ENCODE peak calls at places on chromosomes 2 and 18, in five cellular contexts. A is HepG2, J is body of pancreas, K is A549, T is upper lobe of left lung. W is an unnamed sample.

GRCh38 chr18:31634331-31634713 is 42.6 kb downstream of the TTR start:
- ATAC-seq in J (no peak), T (no peak), A (no peak), K (no peak), W (no peak)

GRCh38 chr2:197241590-197241989 is 69.0 kb downstream of the ANKRD44 start:
- ATAC-seq in J (no peak), T (no peak), K (no peak), A (no peak), W (no peak)

GRCh38 chr18:35549515-35549914 is 32.0 kb upstream of the GALNT1 start:
- ATAC-seq in J (no peak), K (no peak), T (no peak), A (no peak), W (no peak)

GRCh38 chr18:23650963-23651927 is 11.5 kb downstream of the ANKRD29 start:
- ATAC-seq in J (peak; percentile 85), T (peak; percentile 57), A (peak; percentile 42), K (peak; percentile 96), W (no peak)

GRCh38 chr2:219475697-219476604 is 22.7 kb upstream of the GMPPA start:
- ATAC-seq in J (peak; percentile 84), K (peak; percentile 81), A (peak; percentile 84), T (peak; percentile 75), W (peak; percentile 70)

GRCh38 chr18:46761054-46761769 is 4.4 kb upstream of the ST8SIA5 start:
- ATAC-seq in A (no peak), J (no peak), T (no peak), K (no peak), W (no peak)

GRCh38 chr18:31791817-31792579 is 31.3 kb upstream of the SLC25A52 start:
- ATAC-seq in J (no peak), K (no peak), A (peak; percentile 73), T (peak; percentile 73), W (no peak)

GRCh38 chr2:235914756-235915155 is 253.4 kb downstream of the GBX2 start:
- ATAC-seq in K (no peak), A (no peak), T (no peak), J (no peak), W (no peak)

GRCh38 chr2:165618806-165619205 is 149.3 kb downstream of the CSRNP3 start:
- ATAC-seq in K (no peak), T (no peak), A (no peak), J (no peak), W (no peak)

GRCh38 chr2:172833898-172834297 is 98.3 kb downstream of the RAPGEF4 start:
- ATAC-seq in J (no peak), K (no peak), A (no peak), T (no peak), W (no peak)

GRCh38 chr18:21910906-21911305 is 170.3 kb downstream of the MIB1 start:
- ATAC-seq in T (no peak), A (no peak), J (no peak), K (no peak), W (no peak)

GRCh38 chr2:109562421-109562820 is 51.3 kb downstream of the SEPTIN10 start:
- ATAC-seq in A (no peak), T (no peak), K (peak; percentile 87), J (no peak), W (no peak)

GRCh38 chr2:189933911-189934399 is 128.6 kb downstream of the MSTN start:
- ATAC-seq in J (no peak), K (peak; percentile 98), A (no peak), T (peak; percentile 49), W (no peak)

GRCh38 chr2:120516323-120517314 is 170.7 kb downstream of the INHBB start:
- ATAC-seq in J (no peak), A (peak; percentile 67), K (no peak), T (no peak), W (no peak)

GRCh38 chr2:13745324-13745723 is 887.2 kb upstream of the LRATD1 start:
- ATAC-seq in J (peak; percentile 68), K (no peak), T (no peak), A (peak; percentile 53), W (no peak)

GRCh38 chr2:190864375-190864774 is 16.2 kb upstream of the GLS start:
- ATAC-seq in A (no peak), T (peak; percentile 12), K (no peak), J (peak; percentile 13), W (no peak)

GRCh38 chr2:46146866-46147502 is 150.2 kb upstream of the EPAS1 start:
- ATAC-seq in T (no peak), J (no peak), A (no peak), K (no peak), W (no peak)

GRCh38 chr18:22432672-22433137 is 15.0 kb upstream of the CTAGE1 start:
- ATAC-seq in T (peak; percentile 88), K (peak; percentile 85), A (no peak), J (peak; percentile 96), W (peak; percentile 89)

GRCh38 chr2:2112416-2113131 is 218.5 kb downstream of the MYT1L start:
- ATAC-seq in K (peak; percentile 20), A (peak; percentile 41), J (no peak), T (no peak), W (no peak)

GRCh38 chr2:98027955-98028593 is 32.3 kb upstream of the TMEM131 start:
- ATAC-seq in A (no peak), T (no peak), K (no peak), J (no peak), W (no peak)

GRCh38 chr2:202375006-202375610 is 1.0 kb upstream of the BMPR2 start:
- ATAC-seq in J (peak; percentile 8), A (peak; percentile 11), K (peak; percentile 25), T (peak; percentile 55), W (peak; percentile 14)

GRCh38 chr2:202377308-202377736 is 1.2 kb downstream of the BMPR2 start:
- ATAC-seq in J (no peak), T (peak; percentile 45), A (peak; percentile 69), K (peak; percentile 36), W (no peak)

GRCh38 chr2:202376460-202377307 is 557 bp downstream of the BMPR2 start:
- ATAC-seq in J (peak; percentile 16), K (peak; percentile 47), T (peak; percentile 39), A (peak; percentile 27), W (no peak)

GRCh38 chr2:202378001-202378400 is 1.9 kb downstream of the BMPR2 start:
- ATAC-seq in K (no peak), T (no peak), A (no peak), J (no peak), W (no peak)

GRCh38 chr2:202375611-202376408 is at the start of gene BMPR2:
- ATAC-seq in K (peak; percentile 82), A (peak; percentile 84), J (peak; percentile 92), T (peak; percentile 92), W (peak; percentile 93)
- TF ChIP-seq POLR2A in K (peak; percentile 86), A (peak; percentile 98), J (peak; percentile 86), T (peak; percentile 93), W (peak; percentile 91)

GRCh38 chr2:223221120-223221859 is 169.3 kb downstream of the KCNE4 start:
- ATAC-seq in T (no peak), K (no peak), A (no peak), J (peak; percentile 83), W (no peak)
- TF ChIP-seq POLR2A in T (no peak), K (no peak), A (no peak), J (peak; percentile 87), W (no peak)

GRCh38 chr2:239157269-239157668 is 243.6 kb downstream of the HDAC4 start:
- ATAC-seq in K (no peak), T (no peak), J (no peak), A (no peak), W (no peak)

GRCh38 chr2:239160226-239161143 is 240.3 kb downstream of the HDAC4 start:
- ATAC-seq in A (no peak), K (no peak), T (no peak), J (no peak), W (no peak)

GRCh38 chr2:239158641-239159475 is 242.0 kb downstream of the HDAC4 start:
- ATAC-seq in A (peak; percentile 10), J (no peak), K (no peak), T (no peak), W (no peak)

GRCh38 chr2:239157766-239158165 is 243.1 kb downstream of the HDAC4 start:
- ATAC-seq in A (no peak), J (peak; percentile 62), T (peak; percentile 39), K (peak; percentile 57), W (no peak)

DNA sequence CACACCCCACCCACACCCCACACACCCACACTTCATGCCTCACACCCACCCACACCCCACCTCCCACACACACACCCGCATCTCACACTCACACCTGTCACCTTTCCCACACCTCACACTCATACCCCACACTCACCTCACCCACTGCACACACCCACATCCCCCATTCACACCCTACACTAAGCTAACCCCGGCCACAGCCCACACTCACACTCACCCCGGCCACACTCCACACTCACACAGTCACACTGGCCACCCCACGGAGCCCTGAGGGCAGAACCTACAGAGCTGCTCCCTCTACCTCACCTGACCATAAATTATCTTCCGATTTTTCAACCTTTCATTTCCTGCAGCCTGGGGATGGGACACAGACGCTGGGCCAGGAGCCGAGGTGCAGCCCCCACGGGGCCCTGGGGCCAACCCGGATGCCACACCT is 241.3 kb downstream of the HDAC4 start:
- ATAC-seq in T (no peak), A (no peak), K (no peak), J (no peak), W (no peak)
- TF ChIP-seq POLR2A in T (no peak), A (no peak), K (no peak), J (no peak), W (no peak)

DNA sequence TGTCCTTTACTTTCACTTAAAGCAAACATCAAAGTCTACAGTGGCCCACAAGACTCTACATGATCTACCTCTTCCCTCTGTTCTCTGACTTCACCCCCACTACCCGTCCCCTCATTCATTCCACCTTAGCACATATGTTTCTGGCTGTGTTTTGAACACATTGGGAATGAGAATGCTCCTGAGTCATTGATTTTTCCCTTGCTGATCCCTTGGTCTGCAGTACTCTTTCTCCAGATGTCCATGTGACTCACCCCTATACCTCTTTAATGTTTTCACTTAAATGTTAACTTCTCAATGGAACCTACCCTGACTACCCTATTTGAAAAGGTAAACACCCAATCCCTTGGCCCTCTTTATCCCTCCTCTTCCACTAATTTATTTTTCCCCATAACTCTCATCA is 30.7 kb upstream of the FRZB start:
- ATAC-seq in T (no peak), K (no peak), J (no peak), A (no peak), W (no peak)
- TF ChIP-seq POLR2A in T (no peak), K (no peak), J (no peak), A (no peak), W (no peak)

DNA sequence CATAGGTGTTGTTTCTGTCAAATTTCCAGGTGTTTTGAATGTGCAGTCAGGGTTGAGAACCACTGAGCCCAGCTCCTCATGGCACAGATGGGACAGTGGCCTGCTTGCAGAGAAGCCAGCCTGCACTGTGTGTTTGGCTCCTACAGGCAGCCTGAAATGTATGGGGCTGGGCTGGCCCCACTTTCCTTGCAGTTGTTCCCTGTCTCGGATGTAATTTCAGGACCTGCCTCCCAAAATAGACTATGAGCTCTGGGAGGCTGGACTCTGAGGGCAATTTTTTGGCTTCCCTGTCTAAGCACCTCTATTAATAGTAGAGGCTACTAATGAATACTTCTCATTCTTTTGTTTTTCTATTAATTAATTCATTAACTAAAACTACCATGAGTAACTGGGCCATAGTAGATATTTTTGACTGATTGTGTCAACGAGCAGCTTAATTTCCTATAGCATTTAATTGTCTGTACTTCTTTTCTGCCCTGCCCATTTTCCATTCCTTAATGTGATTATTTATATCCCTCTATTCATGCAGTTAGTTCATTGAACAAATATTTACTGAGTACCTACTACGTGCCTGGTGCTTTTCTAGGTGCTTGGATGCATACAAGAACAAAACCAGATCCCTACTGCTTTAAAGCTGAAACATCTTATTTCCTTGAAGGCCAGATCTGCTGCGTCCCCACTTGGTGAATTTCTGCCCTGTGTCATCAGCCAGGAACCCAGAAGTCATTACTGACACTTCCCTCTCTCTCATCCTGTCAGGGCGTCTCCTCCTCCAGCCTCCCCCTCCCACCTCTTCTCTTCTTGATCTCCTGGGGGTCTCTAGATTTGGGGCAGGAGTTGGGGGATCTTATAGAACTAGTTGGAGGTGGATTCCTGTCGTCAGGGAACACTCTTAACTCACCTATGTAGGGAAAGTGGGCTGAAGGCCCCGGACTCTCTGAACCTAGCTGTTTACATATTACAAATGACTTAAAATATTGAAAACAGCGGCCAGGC is 16.3 kb downstream of the DYSF start:
- ATAC-seq in T (no peak), J (no peak), K (no peak), A (no peak), W (no peak)
- TF ChIP-seq POLR2A in T (no peak), J (no peak), K (no peak), A (no peak), W (no peak)